ENCODE peak calls at places on chromosomes 6 and 20, in eight cellular contexts. H, O, D, K, T, L, S and V are unnamed samples.

GRCh38 chr6:20292905-20293304 is 80.6 kb upstream of the MBOAT1 start:
- DNase-seq in O (no peak), K (no peak), S (no peak), T (no peak), H (peak; percentile 19), D (no peak), L (no peak), V (no peak)

GRCh38 chr6:1368940-1369339 is 20.4 kb upstream of the FOXF2 start:
- DNase-seq in S (peak; percentile 42), H (no peak), O (no peak), K (no peak), L (no peak), D (no peak), T (no peak), V (no peak)

GRCh38 chr20:64011366-64011779 is 24.6 kb upstream of the C20orf204 start:
- DNase-seq in H (no peak), D (no peak), S (no peak), T (no peak), L (no peak), O (peak; percentile 80), K (no peak), V (no peak)

GRCh38 chr6:155077784-155078183 is 82.7 kb downstream of the TIAM2 start:
- DNase-seq in D (peak; percentile 23), O (no peak), K (no peak), L (no peak), T (no peak), H (no peak), S (no peak), V (no peak)

GRCh38 chr6:9848094-9848493 is 566.8 kb downstream of the TFAP2A start:
- DNase-seq in S (no peak), K (no peak), H (no peak), D (no peak), L (no peak), O (no peak), T (no peak), V (no peak)

GRCh38 chr6:40244684-40245083 is 310.4 kb upstream of the MOCS1 start:
- DNase-seq in H (no peak), D (no peak), S (no peak), O (no peak), K (no peak), T (no peak), L (no peak), V (no peak)

GRCh38 chr6:95544517-95545225 is 32.7 kb upstream of the MANEA start:
- DNase-seq in K (no peak), S (no peak), O (no peak), T (no peak), H (no peak), L (no peak), D (no peak), V (no peak)

GRCh38 chr6:133447924-133448323 is 206.8 kb downstream of the EYA4 start:
- DNase-seq in H (no peak), S (peak; percentile 89), L (no peak), K (no peak), T (peak; percentile 83), O (no peak), D (no peak), V (no peak)

GRCh38 chr6:156950084-156950483 is 172.9 kb downstream of the ARID1B start:
- DNase-seq in K (no peak), O (no peak), S (no peak), L (no peak), T (no peak), H (no peak), D (no peak), V (no peak)

GRCh38 chr20:38617011-38617829 is 15.6 kb downstream of the ARHGAP40 start:
- DNase-seq in D (peak; percentile 64), T (peak; percentile 42), K (no peak), H (no peak), O (no peak), L (no peak), S (no peak), V (no peak)

GRCh38 chr6:57252975-57253374 is 30.9 kb upstream of the RAB23 start:
- DNase-seq in S (no peak), D (peak; percentile 62), T (peak; percentile 56), K (no peak), H (no peak), L (no peak), O (no peak), V (no peak)

GRCh38 chr6:75166236-75166635 is 39.6 kb downstream of the COL12A1 start:
- DNase-seq in S (no peak), H (no peak), O (no peak), D (no peak), L (no peak), K (no peak), T (no peak), V (no peak)

GRCh38 chr20:1528811-1529210 is 28.7 kb downstream of the SIRPD start:
- DNase-seq in D (no peak), L (no peak), S (no peak), H (no peak), O (no peak), T (peak; percentile 41), K (no peak), V (no peak)

GRCh38 chr20:10679269-10679668 is 5.5 kb upstream of the JAG1 start:
- DNase-seq in L (no peak), O (no peak), S (peak; percentile 63), H (no peak), T (peak; percentile 64), D (no peak), K (no peak), V (no peak)

GRCh38 chr6:14841901-14842421 is 403.9 kb upstream of the JARID2 start:
- DNase-seq in T (peak; percentile 96), K (no peak), L (no peak), O (no peak), S (no peak), D (peak; percentile 86), H (no peak), V (no peak)

GRCh38 chr6:6179858-6180257 is 140.6 kb downstream of the F13A1 start:
- DNase-seq in D (no peak), S (no peak), T (no peak), H (no peak), O (peak; percentile 8), K (no peak), L (no peak), V (no peak)

GRCh38 chr6:41682966-41683459 is 44.7 kb downstream of the MDFI start:
- DNase-seq in O (no peak), L (no peak), S (no peak), T (no peak), D (no peak), H (no peak), K (no peak), V (no peak)

GRCh38 chr20:49356676-49357075 is 78.8 kb upstream of the ZNFX1 start:
- DNase-seq in D (no peak), H (no peak), T (no peak), O (no peak), K (no peak), S (no peak), L (no peak), V (peak; percentile 71)

GRCh38 chr20:50982372-50982771 is 23.8 kb downstream of the MOCS3 start:
- DNase-seq in D (peak; percentile 74), H (peak; percentile 16), T (peak; percentile 78), S (peak; percentile 86), K (no peak), L (no peak), O (no peak), V (no peak)

GRCh38 chr6:16319813-16320532 is 81.6 kb downstream of the GMPR start:
- DNase-seq in L (no peak), D (peak; percentile 86), O (peak; percentile 72), S (peak; percentile 94), H (peak; percentile 74), K (peak; percentile 85), T (peak; percentile 94), V (no peak)

GRCh38 chr6:23343610-23344306 is 774.4 kb downstream of the HDGFL1 start:
- DNase-seq in L (no peak), K (no peak), D (no peak), H (no peak), T (no peak), S (no peak), O (no peak), V (no peak)

GRCh38 chr20:57198359-57199072 is 67.9 kb downstream of the BMP7 start:
- DNase-seq in K (no peak), T (no peak), L (no peak), O (no peak), D (no peak), H (no peak), S (no peak), V (no peak)